ENCODE peak calls at places on chromosomes 3 and 15, in six cellular contexts. I is fibroblast of lung, R is IMR-90, L is neuronal stem cell, W is Karpas-422, Z is H1. H is an unnamed sample.

GRCh38 chr3:131543714-131544113 is 40.9 kb upstream of the MRPL3 start:
- DNase-seq in I (peak), R (peak), L (no peak), W (no peak), Z (no peak), H (no peak)

GRCh38 chr15:29126821-29127461 is 142.7 kb downstream of the NSMCE3 start:
- DNase-seq in I (no peak), R (no peak), L (no peak), W (peak), Z (no peak), H (no peak)

GRCh38 chr3:78112266-78112665 is 1072.4 kb downstream of the ROBO2 start:
- DNase-seq in I (no peak), R (peak), L (no peak), W (no peak), Z (no peak), H (no peak)

GRCh38 chr15:82064824-82065223 is 19.0 kb upstream of the MEX3B start:
- DNase-seq in I (peak), R (peak), L (no peak), W (no peak), Z (no peak), H (no peak)

GRCh38 chr15:73704869-73705645 is 20.9 kb downstream of the CD276 start:
- DNase-seq in I (peak), R (peak), L (no peak), W (peak), Z (peak), H (peak)

GRCh38 chr3:170058127-170058526 is 20.3 kb downstream of the GPR160 start:
- DNase-seq in I (no peak), R (no peak), L (no peak), W (peak), Z (peak), H (peak)

GRCh38 chr3:114435733-114436132 is 141.9 kb downstream of the TIGIT start:
- DNase-seq in I (peak), R (peak), L (no peak), W (no peak), Z (no peak), H (no peak)

GRCh38 chr15:69974321-69974720 is 123.4 kb downstream of the TLE3 start:
- DNase-seq in I (no peak), R (no peak), L (no peak), W (no peak), Z (no peak), H (no peak)

GRCh38 chr15:25501828-25502446 is 63.1 kb upstream of the UBE3A start:
- DNase-seq in I (peak), R (peak), L (no peak), W (peak), Z (no peak), H (peak)

GRCh38 chr3:42979044-42979962 is at the start of gene GASK1A:
- DNase-seq in I (peak), R (no peak), L (peak), W (peak), Z (peak), H (no peak)

GRCh38 chr3:111326144-111326995 is 215.6 kb upstream of the CD96 start:
- DNase-seq in I (peak), R (peak), L (no peak), W (no peak), Z (no peak), H (peak)

GRCh38 chr15:47355759-47356158 is 361.5 kb upstream of the SEMA6D start:
- DNase-seq in I (no peak), R (no peak), L (no peak), W (no peak), Z (no peak), H (no peak)

GRCh38 chr3:195240171-195240701 is 30.7 kb downstream of the XXYLT1 start:
- DNase-seq in I (no peak), R (no peak), L (no peak), W (no peak), Z (peak), H (no peak)

GRCh38 chr15:82933576-82933975 is 18.9 kb downstream of the HOMER2 start:
- DNase-seq in I (peak), R (no peak), L (no peak), W (no peak), Z (no peak), H (no peak)

GRCh38 chr15:87942316-87942715 is 314.2 kb downstream of the NTRK3 start:
- DNase-seq in I (no peak), R (no peak), L (no peak), W (no peak), Z (no peak), H (no peak)

GRCh38 chr3:147413712-147414325 is 4.7 kb downstream of the ZIC1 start:
- DNase-seq in I (no peak), R (no peak), L (no peak), W (no peak), Z (peak), H (no peak)

GRCh38 chr3:141401584-141402475 is 33.5 kb downstream of the ZBTB38 start:
- DNase-seq in I (peak), R (no peak), L (no peak), W (peak), Z (peak), H (no peak)

GRCh38 chr3:76436895-76437294 is 603.0 kb upstream of the ROBO2 start:
- DNase-seq in I (peak), R (peak), L (no peak), W (no peak), Z (no peak), H (no peak)

GRCh38 chr3:11898611-11899325 is 52.1 kb upstream of the TAMM41 start:
- DNase-seq in I (no peak), R (no peak), L (no peak), W (no peak), Z (no peak), H (no peak)

GRCh38 chr3:58497074-58497473 is 5.2 kb downstream of the KCTD6 start:
- DNase-seq in I (peak), R (no peak), L (peak), W (peak), Z (no peak), H (no peak)

GRCh38 chr15:36370051-36370734 is 209.2 kb upstream of the CDIN1 start:
- DNase-seq in I (no peak), R (no peak), L (no peak), W (no peak), Z (no peak), H (no peak)
- H3K27ac ChIP-seq in I (no peak), R (peak), L (no peak), W (no peak), Z (no peak), H (no peak)

GRCh38 chr3:59791774-59792308 is 742.0 kb upstream of the CFAP20DC start:
- DNase-seq in I (no peak), R (no peak), L (no peak), W (no peak), Z (no peak), H (no peak)

DNA sequence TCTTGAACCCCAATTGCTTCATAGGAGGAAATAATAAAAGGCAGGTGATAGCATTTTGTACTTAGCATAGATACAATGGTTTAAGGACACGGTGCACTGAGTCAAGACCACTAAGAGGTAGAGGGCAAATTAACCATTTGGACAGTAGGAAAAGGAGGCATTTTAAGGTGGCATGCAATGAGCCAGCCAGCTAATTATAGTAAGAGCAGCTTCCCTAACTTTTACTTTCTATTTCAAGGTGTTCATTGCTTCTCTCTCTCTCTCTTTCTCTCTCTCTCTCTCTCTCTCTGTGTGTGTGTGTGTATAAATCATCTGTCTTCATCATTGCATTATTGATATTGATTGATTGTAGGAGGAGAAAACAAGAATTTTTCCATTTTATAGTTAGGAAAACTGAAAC is 740.4 kb upstream of the CFAP20DC start:
- DNase-seq in I (no peak), R (no peak), L (no peak), W (no peak), Z (no peak), H (no peak)
- H3K9ac ChIP-seq in I (no peak), R (no peak), L (no peak), W (no peak), Z (no peak), H (no peak)

GRCh38 chr3:194091141-194091540 is 44.8 kb upstream of the HES1 start:
- DNase-seq in I (peak), R (peak), L (no peak), W (no peak), Z (no peak), H (no peak)
- H3K4me3 ChIP-seq in I (no peak), R (no peak), L (no peak), W (no peak), Z (no peak), H (no peak)

GRCh38 chr15:31297221-31297879 is 29.3 kb upstream of the KLF13 start:
- DNase-seq in I (no peak), R (no peak), L (no peak), W (no peak), Z (peak), H (peak)
- H3K27ac ChIP-seq in I (no peak), R (no peak), L (no peak), W (no peak), Z (no peak), H (no peak)

GRCh38 chr3:23807161-23808015 is 1.6 kb downstream of the UBE2E1 start:
- DNase-seq in I (peak), R (peak), L (no peak), W (peak), Z (no peak), H (peak)

GRCh38 chr3:23806322-23807160 is 786 bp downstream of the UBE2E1 start:
- DNase-seq in I (peak), R (no peak), L (peak), W (peak), Z (peak), H (peak)

GRCh38 chr3:23809840-23810341 is 4.1 kb downstream of the UBE2E1 start:
- DNase-seq in I (no peak), R (no peak), L (no peak), W (peak), Z (no peak), H (no peak)

GRCh38 chr3:23809294-23809693 is 3.5 kb downstream of the UBE2E1 start:
- DNase-seq in I (no peak), R (no peak), L (no peak), W (peak), Z (no peak), H (no peak)

GRCh38 chr3:23808525-23808924 is 2.8 kb downstream of the UBE2E1 start:
- DNase-seq in I (no peak), R (no peak), L (no peak), W (peak), Z (no peak), H (no peak)
- H3K9ac ChIP-seq in I (no peak), R (no peak), L (no peak), W (peak), Z (no peak), H (no peak)

GRCh38 chr3:9703736-9704342 is at the start of gene CPNE9:
- DNase-seq in I (no peak), R (no peak), L (no peak), W (no peak), Z (peak), H (no peak)
- H3K4me3 ChIP-seq in I (peak), R (no peak), L (peak), W (no peak), Z (peak), H (no peak)

GRCh38 chr3:120025520-120025919 is 68.7 kb downstream of the GSK3B start:
- DNase-seq in I (peak), R (peak), L (no peak), W (no peak), Z (no peak), H (no peak)

GRCh38 chr3:120028271-120029047 is 65.8 kb downstream of the GSK3B start:
- DNase-seq in I (no peak), R (no peak), L (no peak), W (no peak), Z (no peak), H (no peak)

GRCh38 chr3:120024103-120024502 is 70.1 kb downstream of the GSK3B start:
- DNase-seq in I (no peak), R (no peak), L (no peak), W (no peak), Z (no peak), H (no peak)

GRCh38 chr3:120033594-120033993 is 60.7 kb downstream of the GSK3B start:
- DNase-seq in I (no peak), R (no peak), L (no peak), W (peak), Z (no peak), H (peak)

DNA sequence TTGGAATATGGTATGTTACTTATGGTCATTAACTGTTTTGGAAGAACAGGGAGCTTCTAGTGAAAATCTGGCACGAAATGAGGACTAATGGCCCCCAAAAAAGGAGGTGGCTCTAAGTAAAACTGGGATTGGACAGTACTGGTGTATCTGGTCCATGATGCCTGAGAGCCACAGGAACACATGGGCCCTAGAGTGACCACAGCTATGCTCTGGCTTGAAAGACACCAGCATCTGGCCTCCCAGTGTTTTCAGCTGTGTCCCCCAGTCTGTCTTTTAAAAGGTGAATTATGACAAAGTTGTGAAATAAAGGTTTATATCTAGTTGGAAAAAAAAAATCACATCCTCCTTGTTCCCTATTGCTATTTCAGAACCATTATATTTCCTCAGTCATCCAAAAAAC is 64.5 kb downstream of the GSK3B start:
- DNase-seq in I (no peak), R (no peak), L (no peak), W (no peak), Z (no peak), H (no peak)
- H3K27ac ChIP-seq in I (no peak), R (no peak), L (no peak), W (no peak), Z (no peak), H (no peak)

DNA sequence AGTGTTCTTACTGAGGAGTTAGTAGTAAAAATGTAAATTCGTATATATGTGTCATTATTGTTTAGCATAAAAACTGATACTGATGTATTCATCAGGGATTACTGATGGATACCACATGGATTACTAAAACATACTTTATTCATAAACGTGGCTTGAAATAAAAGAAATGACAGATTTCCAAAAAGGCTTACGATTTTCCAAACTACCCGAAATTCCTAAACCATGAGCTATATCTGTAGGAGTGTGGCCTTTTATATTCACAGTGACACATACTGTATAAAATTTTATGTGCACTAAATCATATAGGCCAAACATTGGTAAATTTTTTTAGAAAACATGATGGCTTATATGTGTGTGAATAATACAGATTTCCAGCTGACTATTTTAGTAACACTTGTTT is 6.9 kb downstream of the TSC22D2 start:
- DNase-seq in I (peak), R (peak), L (no peak), W (no peak), Z (no peak), H (no peak)
- H3K9ac ChIP-seq in I (peak), R (no peak), L (no peak), W (peak), Z (no peak), H (no peak)

DNA sequence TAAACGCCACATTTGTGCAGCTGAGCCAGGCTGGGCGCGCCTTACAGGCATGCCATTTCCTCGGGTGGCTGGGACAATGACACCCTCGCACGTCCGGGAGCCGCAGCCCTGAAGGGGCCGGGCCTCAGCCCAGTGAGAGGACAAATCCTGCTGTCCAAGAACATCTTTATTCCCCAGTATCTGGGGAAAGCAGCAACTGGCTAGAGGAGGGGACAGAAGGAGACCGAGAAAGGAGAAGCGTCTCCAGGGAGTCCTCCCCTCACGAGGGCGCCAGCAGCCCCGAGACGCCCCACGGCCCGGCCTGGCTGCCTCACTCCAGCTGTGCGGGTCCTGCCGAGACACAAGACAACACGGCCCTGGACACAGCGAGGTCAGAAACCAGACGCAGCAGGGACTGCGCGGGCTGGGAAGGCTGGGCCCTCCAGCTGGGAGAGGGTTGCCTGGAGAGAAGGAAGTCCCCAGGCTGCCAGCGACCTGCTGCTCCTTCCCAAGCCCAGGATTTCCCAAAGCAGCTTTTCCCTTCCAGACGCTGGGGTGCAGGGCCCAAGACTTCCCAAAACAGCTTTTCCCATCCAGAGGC is 130.2 kb downstream of the CHSY1 start:
- DNase-seq in I (peak), R (peak), L (peak), W (peak), Z (peak), H (no peak)
- H3K4me3 ChIP-seq in I (peak), R (peak), L (no peak), W (no peak), Z (no peak), H (no peak)

H was measured in DND-41.